ENCODE peak calls at places on chromosomes 12 and 14, in five cellular contexts. A is GM12891, V is heart left ventricle, Q is erythroblast, L is tibial nerve. I is an unnamed sample.

GRCh38 chr14:73058923-73059311 is 583 bp downstream of the RBM25 start:
- DNase-seq in A (peak; percentile 35), V (peak; percentile 15), Q (peak; percentile 81), L (no peak), I (no peak)

GRCh38 chr12:65602579-65603295 is 221.5 kb upstream of the HMGA2 start:
- DNase-seq in A (peak; percentile 5), V (peak; percentile 80), Q (peak; percentile 76), L (peak; percentile 62), I (peak; percentile 11)

GRCh38 chr12:48631071-48631470 is 51.0 kb downstream of the KANSL2 start:
- DNase-seq in A (no peak), V (no peak), Q (no peak), L (no peak), I (no peak)

GRCh38 chr14:96125536-96125935 is 79.1 kb upstream of the BDKRB2 start:
- DNase-seq in A (no peak), V (no peak), Q (no peak), L (no peak), I (no peak)

GRCh38 chr14:31190220-31190605 is 17.4 kb downstream of the HECTD1 start:
- DNase-seq in A (no peak), V (no peak), Q (no peak), L (no peak), I (no peak)

GRCh38 chr14:97024300-97024699 is 227.1 kb downstream of the VRK1 start:
- DNase-seq in A (no peak), V (no peak), Q (no peak), L (no peak), I (no peak)

GRCh38 chr12:75784591-75784990 is 247.0 kb downstream of the PHLDA1 start:
- DNase-seq in A (no peak), V (peak; percentile 46), Q (peak; percentile 48), L (no peak), I (peak; percentile 23)

GRCh38 chr12:95963104-95963503 is 20.0 kb downstream of the AMDHD1 start:
- DNase-seq in A (no peak), V (no peak), Q (no peak), L (no peak), I (no peak)

GRCh38 chr14:91246051-91246852 is 1.7 kb upstream of the GPR68 start:
- DNase-seq in A (no peak), V (no peak), Q (no peak), L (no peak), I (peak; percentile 60)

GRCh38 chr14:54708161-54708560 is 141.2 kb downstream of the SAMD4A start:
- DNase-seq in A (no peak), V (no peak), Q (no peak), L (no peak), I (no peak)

GRCh38 chr14:92978229-92979021 is 55.5 kb downstream of the CHGA start:
- DNase-seq in A (no peak), V (no peak), Q (no peak), L (no peak), I (no peak)

GRCh38 chr12:56206373-56207166 is 15.2 kb downstream of the RNF41 start:
- DNase-seq in A (no peak), V (peak; percentile 35), Q (peak; percentile 81), L (peak; percentile 28), I (peak; percentile 62)

GRCh38 chr12:67531519-67531918 is 117.0 kb upstream of the DYRK2 start:
- DNase-seq in A (no peak), V (no peak), Q (no peak), L (no peak), I (no peak)

GRCh38 chr12:69007166-69007857 is 74.3 kb upstream of the CPM start:
- DNase-seq in A (no peak), V (peak; percentile 7), Q (no peak), L (no peak), I (peak; percentile 64)

GRCh38 chr12:96397756-96398421 is 2.4 kb downstream of the CDK17 start:
- DNase-seq in A (no peak), V (no peak), Q (peak; percentile 21), L (no peak), I (no peak)

GRCh38 chr14:91414475-91415342 is 2.9 kb downstream of the CCDC88C start:
- DNase-seq in A (no peak), V (no peak), Q (no peak), L (no peak), I (no peak)

GRCh38 chr14:56422703-56423213 is 156.8 kb upstream of the TMEM260 start:
- DNase-seq in A (no peak), V (peak; percentile 49), Q (peak; percentile 36), L (peak; percentile 43), I (no peak)

GRCh38 chr14:93269341-93270068 is 62.4 kb downstream of the UBR7 start:
- DNase-seq in A (no peak), V (no peak), Q (peak; percentile 81), L (no peak), I (no peak)

GRCh38 chr14:77302926-77303325 is 17.8 kb downstream of the POMT2 start:
- DNase-seq in A (no peak), V (no peak), Q (peak; percentile 70), L (no peak), I (peak; percentile 34)

GRCh38 chr12:97685360-97685759 is 222.8 kb downstream of the RMST start:
- DNase-seq in A (no peak), V (no peak), Q (no peak), L (no peak), I (no peak)

GRCh38 chr12:113647048-113647447 is 175.4 kb upstream of the LHX5 start:
- DNase-seq in A (no peak), V (no peak), Q (peak; percentile 36), L (no peak), I (no peak)

GRCh38 chr12:58529114-58529665 is 391.1 kb downstream of the LRIG3 start:
- DNase-seq in A (no peak), V (no peak), Q (no peak), L (no peak), I (no peak)

GRCh38 chr14:106622200-106622745 is 1095.9 kb downstream of the TMEM121 start:
- DNase-seq in A (no peak), V (no peak), Q (no peak), L (no peak), I (no peak)

GRCh38 chr12:77190022-77190421 is 124.7 kb upstream of the E2F7 start:
- DNase-seq in A (no peak), V (no peak), Q (no peak), L (no peak), I (no peak)

GRCh38 chr12:111166779-111167540 is 201.9 kb downstream of the PHETA1 start:
- DNase-seq in A (no peak), V (peak; percentile 72), Q (no peak), L (no peak), I (no peak)

GRCh38 chr14:68659021-68659931 is 133.6 kb downstream of the ZFP36L1 start:
- DNase-seq in A (no peak), V (peak; percentile 54), Q (no peak), L (no peak), I (peak; percentile 43)

GRCh38 chr12:75571651-75572050 is 60.2 kb upstream of the KRR1 start:
- DNase-seq in A (no peak), V (no peak), Q (no peak), L (no peak), I (no peak)

GRCh38 chr14:64684091-64684490 is 20.1 kb upstream of the PLEKHG3 start:
- DNase-seq in A (no peak), V (peak; percentile 62), Q (no peak), L (no peak), I (no peak)

GRCh38 chr12:110869803-110870202 is 23.0 kb downstream of the CCDC63 start:
- DNase-seq in A (no peak), V (no peak), Q (no peak), L (no peak), I (no peak)

GRCh38 chr12:123013185-123014095 is 33.0 kb downstream of the ARL6IP4 start:
- DNase-seq in A (no peak), V (no peak), Q (no peak), L (no peak), I (no peak)

GRCh38 chr12:123006977-123007376 is 26.5 kb downstream of the ARL6IP4 start:
- DNase-seq in A (no peak), V (no peak), Q (no peak), L (no peak), I (no peak)

GRCh38 chr12:123011701-123012100 is 31.2 kb downstream of the ARL6IP4 start:
- DNase-seq in A (no peak), V (no peak), Q (no peak), L (no peak), I (no peak)

GRCh38 chr12:123010110-123010509 is 29.6 kb downstream of the ARL6IP4 start:
- DNase-seq in A (no peak), V (no peak), Q (no peak), L (no peak), I (no peak)

DNA sequence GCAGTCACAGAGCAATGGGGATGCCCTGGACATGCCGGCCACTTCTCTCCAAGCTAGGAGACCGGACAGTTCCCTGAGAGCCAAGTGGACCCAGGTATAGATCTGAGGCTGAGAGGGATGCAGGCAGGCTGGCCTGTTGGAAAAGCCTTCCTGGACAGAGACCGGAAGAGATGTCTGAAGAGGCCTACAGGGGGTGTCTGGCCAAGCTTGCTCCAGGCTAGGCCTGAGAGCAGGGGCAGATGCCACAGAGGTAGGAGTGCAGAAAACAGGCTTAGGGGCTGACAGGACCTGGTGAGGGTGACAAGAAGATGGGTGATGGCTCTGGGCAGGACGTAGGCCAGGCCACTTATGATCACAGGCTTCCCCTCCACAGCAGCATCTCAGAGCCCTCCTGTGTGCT is 30.2 kb downstream of the ARL6IP4 start:
- DNase-seq in A (no peak), V (no peak), Q (no peak), L (no peak), I (no peak)
- TF ChIP-seq POLR2A in A (no peak), V (no peak), Q (no peak), L (no peak), I (no peak)

GRCh38 chr14:78358631-78359030 is 188.5 kb downstream of the NRXN3 start:
- DNase-seq in A (no peak), V (no peak), Q (no peak), L (no peak), I (no peak)

GRCh38 chr14:78359581-78359980 is 189.4 kb downstream of the NRXN3 start:
- DNase-seq in A (no peak), V (no peak), Q (no peak), L (no peak), I (peak; percentile 53)

GRCh38 chr14:78367355-78367754 is 197.2 kb downstream of the NRXN3 start:
- DNase-seq in A (no peak), V (no peak), Q (no peak), L (no peak), I (no peak)

GRCh38 chr14:78363008-78363407 is 192.8 kb downstream of the NRXN3 start:
- DNase-seq in A (no peak), V (no peak), Q (no peak), L (no peak), I (no peak)
- TF ChIP-seq POLR2A in A (no peak), V (no peak), Q (no peak), L (no peak), I (no peak)

GRCh38 chr14:83347874-83348273 is 1814.2 kb upstream of the SEL1L start:
- DNase-seq in A (no peak), V (no peak), Q (no peak), L (no peak), I (no peak)

GRCh38 chr14:83342590-83342989 is 1808.9 kb upstream of the SEL1L start:
- DNase-seq in A (no peak), V (peak; percentile 8), Q (no peak), L (peak; percentile 15), I (no peak)
- TF ChIP-seq POLR2A in A (no peak), V (no peak), Q (no peak), L (no peak), I (no peak)

GRCh38 chr12:53193040-53193439 is 12.3 kb upstream of the CSAD start:
- DNase-seq in A (no peak), V (no peak), Q (no peak), L (no peak), I (no peak)
- TF ChIP-seq POLR2A in A (no peak), V (no peak), Q (no peak), L (no peak), I (no peak)